ENCODE peak calls at places on chromosomes 13 and 19, in nine cellular contexts. N is fibroblast of the conjunctiva; F is stimulated activated CD4-positive, alpha-beta T cell treated with anti-CD3 and anti-CD28 coated beads, Interleukin-4, amount 100 ng/mL, for 48 hours; X is heart left ventricle; W is glutamatergic neuron; B is T47D; A is iris pigment epithelial cell; Y is activated T-cell treated with anti-CD3 and anti-CD28 coated beads, Interleukin-2, amount 50 U/mL, for 4 hours; D is ELR. I is an unnamed sample.
A peak's percentile ranks its signal among the peaks of the same experiment; 100 is the strongest.

GRCh38 chr19:38944981-38945506 is 14.3 kb downstream of the MRPS12 start:
- DNase-seq in N (no peak), F (no peak), X (no peak), W (no peak), B (no peak), A (no peak), Y (no peak), D (peak; percentile 19), I (no peak)

GRCh38 chr19:32876919-32877285 is 7.3 kb upstream of the SLC7A9 start:
- DNase-seq in N (no peak), F (no peak), X (no peak), W (no peak), B (no peak), A (peak; percentile 57), Y (no peak), D (peak; percentile 76), I (peak; percentile 90)

GRCh38 chr19:49663224-49663623 is 2.4 kb downstream of the IRF3 start:
- DNase-seq in N (no peak), F (no peak), X (no peak), W (no peak), B (no peak), A (no peak), Y (no peak), D (no peak), I (no peak)

GRCh38 chr19:36051236-36051635 is 2.8 kb downstream of the THAP8 start:
- DNase-seq in N (no peak), F (no peak), X (no peak), W (peak; percentile 25), B (peak; percentile 48), A (peak; percentile 15), Y (no peak), D (no peak), I (peak; percentile 29)

GRCh38 chr13:91078093-91078679 is 269.3 kb upstream of the MIR17HG start:
- DNase-seq in N (no peak), F (no peak), X (no peak), W (no peak), B (peak; percentile 33), A (peak; percentile 3), Y (no peak), D (peak; percentile 42), I (peak; percentile 26)

GRCh38 chr13:57123660-57124059 is 17.1 kb upstream of the PRR20A start:
- DNase-seq in N (peak; percentile 12), F (no peak), X (peak; percentile 75), W (no peak), B (no peak), A (peak; percentile 1), Y (no peak), D (no peak), I (peak; percentile 1)

GRCh38 chr13:20728579-20729300 is 25.2 kb downstream of the IL17D start:
- DNase-seq in N (no peak), F (no peak), X (no peak), W (no peak), B (no peak), A (peak; percentile 11), Y (no peak), D (no peak), I (no peak)

GRCh38 chr19:38953677-38954076 is 21.9 kb downstream of the FBXO17 start:
- DNase-seq in N (no peak), F (no peak), X (no peak), W (no peak), B (no peak), A (no peak), Y (no peak), D (no peak), I (no peak)

GRCh38 chr19:36100476-36100875 is 10.5 kb upstream of the OVOL3 start:
- DNase-seq in N (no peak), F (no peak), X (peak; percentile 90), W (no peak), B (no peak), A (no peak), Y (no peak), D (no peak), I (no peak)

GRCh38 chr19:20182232-20182785 is 15.3 kb downstream of the ZNF486 start:
- DNase-seq in N (no peak), F (no peak), X (no peak), W (no peak), B (no peak), A (no peak), Y (no peak), D (no peak), I (no peak)

GRCh38 chr19:48394331-48395169 is 1.1 kb downstream of the GRIN2D start:
- DNase-seq in N (no peak), F (no peak), X (no peak), W (no peak), B (no peak), A (no peak), Y (no peak), D (peak; percentile 44), I (no peak)

GRCh38 chr19:43526884-43527859 is at the start of gene ETHE1:
- DNase-seq in N (no peak), F (peak; percentile 72), X (peak; percentile 90), W (peak; percentile 93), B (peak; percentile 58), A (peak; percentile 46), Y (peak; percentile 57), D (peak; percentile 80), I (peak; percentile 32)

GRCh38 chr19:33301011-33301899 is 1.1 kb downstream of the CEBPA start:
- DNase-seq in N (no peak), F (no peak), X (no peak), W (peak; percentile 52), B (peak; percentile 48), A (peak; percentile 15), Y (no peak), D (no peak), I (no peak)

GRCh38 chr13:76885203-76886004 is 801 bp downstream of the KCTD12 start:
- DNase-seq in N (peak; percentile 71), F (peak; percentile 32), X (peak; percentile 83), W (peak; percentile 75), B (no peak), A (peak; percentile 83), Y (peak; percentile 40), D (peak; percentile 76), I (peak; percentile 86)

GRCh38 chr13:89688908-89689307 is 1658.6 kb upstream of the MIR17HG start:
- DNase-seq in N (peak; percentile 0), F (no peak), X (peak; percentile 36), W (no peak), B (no peak), A (no peak), Y (no peak), D (no peak), I (peak; percentile 66)

GRCh38 chr19:13842294-13843103 is 34.4 kb upstream of the NANOS3 start:
- DNase-seq in N (no peak), F (peak; percentile 64), X (peak; percentile 93), W (no peak), B (peak; percentile 79), A (peak; percentile 69), Y (peak; percentile 65), D (peak; percentile 85), I (peak; percentile 78)

GRCh38 chr13:41505209-41505835 is 48.0 kb downstream of the RGCC start:
- DNase-seq in N (peak; percentile 68), F (no peak), X (no peak), W (no peak), B (peak; percentile 12), A (peak; percentile 95), Y (no peak), D (peak; percentile 88), I (peak; percentile 91)

GRCh38 chr13:113090415-113090770 is 15.2 kb upstream of the F7 start:
- DNase-seq in N (no peak), F (no peak), X (peak; percentile 15), W (peak; percentile 20), B (no peak), A (no peak), Y (no peak), D (no peak), I (no peak)

I was measured in choroid plexus epithelial cell.